ENCODE peak calls at places on chromosomes 2 and 18, in eight cellular contexts. N, T, A, M, U, V, I and G are unnamed samples.

GRCh38 chr2:133553251-133553650 is 15.0 kb downstream of the NCKAP5 start:
- DNase-seq in A (no peak), M (no peak), V (no peak), N (no peak), T (no peak), I (no peak), U (no peak), G (no peak)

GRCh38 chr18:55433688-55434087 is 154.3 kb downstream of the TCF4 start:
- DNase-seq in T (no peak), I (no peak), A (no peak), U (peak; percentile 63), M (no peak), V (no peak), N (no peak), G (no peak)

GRCh38 chr2:191713837-191714236 is 35.9 kb downstream of the NABP1 start:
- DNase-seq in I (no peak), T (no peak), N (no peak), A (no peak), V (no peak), U (no peak), M (peak; percentile 12), G (no peak)

GRCh38 chr2:84283496-84283895 is 175.6 kb downstream of the SUCLG1 start:
- DNase-seq in A (no peak), N (no peak), T (no peak), V (no peak), U (no peak), I (no peak), M (no peak), G (no peak)

GRCh38 chr18:74531043-74531442 is 3.3 kb upstream of the CNDP1 start:
- DNase-seq in V (no peak), I (no peak), T (no peak), A (no peak), U (no peak), M (no peak), N (no peak), G (no peak)

GRCh38 chr2:227389661-227390060 is 1.9 kb upstream of the SCYGR1 start:
- DNase-seq in A (no peak), N (no peak), V (no peak), M (no peak), U (no peak), T (no peak), I (peak; percentile 66), G (no peak)

GRCh38 chr2:156933580-156934225 is 323.8 kb upstream of the GALNT5 start:
- DNase-seq in U (no peak), N (no peak), A (no peak), V (no peak), M (no peak), I (no peak), T (no peak), G (no peak)

GRCh38 chr2:127575185-127575765 is 39.8 kb downstream of the MYO7B start:
- DNase-seq in T (no peak), U (no peak), N (no peak), M (no peak), A (no peak), I (no peak), V (no peak), G (no peak)

GRCh38 chr2:148658807-148659722 is 14.5 kb downstream of the EPC2 start:
- DNase-seq in N (no peak), I (peak; percentile 77), V (peak; percentile 54), U (no peak), M (no peak), A (no peak), T (no peak), G (no peak)